ENCODE peak calls at places on chromosomes 16 and 17, in six cellular contexts. One of them, this sample, is unnamed.

GRCh38 chr17:49439673-49440571 is 25.2 kb upstream of the PHB1 start:
- DNase-seq in GM04504: no peak
- DNase-seq in stimulated activated CD8-positive, alpha-beta memory T cell treated with anti-CD3 and anti-CD28 coated beads, Interleukin-4, amount 100 ng/mL, for 1 hour: no peak
- DNase-seq in germinal center: no peak
- DNase-seq in amygdala: no peak
- DNase-seq in substantia nigra: no peak
- DNase-seq in this sample: no peak

GRCh38 chr17:15931394-15931793 is 13.5 kb upstream of the ADORA2B start:
- DNase-seq in GM04504: no peak
- DNase-seq in stimulated activated CD8-positive, alpha-beta memory T cell treated with anti-CD3 and anti-CD28 coated beads, Interleukin-4, amount 100 ng/mL, for 1 hour: no peak
- DNase-seq in germinal center: no peak
- DNase-seq in amygdala: no peak
- DNase-seq in substantia nigra: no peak
- DNase-seq in this sample: no peak

GRCh38 chr16:86823895-86824671 is 245.7 kb downstream of the FOXL1 start:
- DNase-seq in GM04504: no peak
- DNase-seq in stimulated activated CD8-positive, alpha-beta memory T cell treated with anti-CD3 and anti-CD28 coated beads, Interleukin-4, amount 100 ng/mL, for 1 hour: no peak
- DNase-seq in germinal center: no peak
- DNase-seq in amygdala: no peak
- DNase-seq in substantia nigra: no peak
- DNase-seq in this sample: no peak

GRCh38 chr16:54454616-54455015 is 168.0 kb upstream of the IRX3 start:
- DNase-seq in GM04504: no peak
- DNase-seq in stimulated activated CD8-positive, alpha-beta memory T cell treated with anti-CD3 and anti-CD28 coated beads, Interleukin-4, amount 100 ng/mL, for 1 hour: no peak
- DNase-seq in germinal center: no peak
- DNase-seq in amygdala: no peak
- DNase-seq in substantia nigra: no peak
- DNase-seq in this sample: no peak

GRCh38 chr17:62787358-62787757 is 20.8 kb downstream of the MARCHF10 start:
- DNase-seq in GM04504: no peak
- DNase-seq in stimulated activated CD8-positive, alpha-beta memory T cell treated with anti-CD3 and anti-CD28 coated beads, Interleukin-4, amount 100 ng/mL, for 1 hour: no peak
- DNase-seq in germinal center: no peak
- DNase-seq in amygdala: no peak
- DNase-seq in substantia nigra: no peak
- DNase-seq in this sample: no peak

GRCh38 chr16:85570735-85571562 is 42.2 kb upstream of the GSE1 start:
- DNase-seq in GM04504: no peak
- DNase-seq in stimulated activated CD8-positive, alpha-beta memory T cell treated with anti-CD3 and anti-CD28 coated beads, Interleukin-4, amount 100 ng/mL, for 1 hour: no peak
- DNase-seq in germinal center: peak; percentile 53
- DNase-seq in amygdala: no peak
- DNase-seq in substantia nigra: no peak
- DNase-seq in this sample: no peak

GRCh38 chr16:54094641-54095040 is 191.9 kb downstream of the IRX3 start:
- DNase-seq in GM04504: no peak
- DNase-seq in stimulated activated CD8-positive, alpha-beta memory T cell treated with anti-CD3 and anti-CD28 coated beads, Interleukin-4, amount 100 ng/mL, for 1 hour: no peak
- DNase-seq in germinal center: no peak
- DNase-seq in amygdala: no peak
- DNase-seq in substantia nigra: no peak
- DNase-seq in this sample: no peak

GRCh38 chr17:81306898-81307510 is 11.9 kb upstream of the SLC38A10 start:
- DNase-seq in GM04504: no peak
- DNase-seq in stimulated activated CD8-positive, alpha-beta memory T cell treated with anti-CD3 and anti-CD28 coated beads, Interleukin-4, amount 100 ng/mL, for 1 hour: no peak
- DNase-seq in germinal center: no peak
- DNase-seq in amygdala: no peak
- DNase-seq in substantia nigra: no peak
- DNase-seq in this sample: no peak

GRCh38 chr16:66389256-66390175 is 23.0 kb downstream of the CDH5 start:
- DNase-seq in GM04504: no peak
- DNase-seq in stimulated activated CD8-positive, alpha-beta memory T cell treated with anti-CD3 and anti-CD28 coated beads, Interleukin-4, amount 100 ng/mL, for 1 hour: no peak
- DNase-seq in germinal center: no peak
- DNase-seq in amygdala: no peak
- DNase-seq in substantia nigra: no peak
- DNase-seq in this sample: no peak

GRCh38 chr17:42507671-42508070 is 28.4 kb upstream of the NAGLU start:
- DNase-seq in GM04504: no peak
- DNase-seq in stimulated activated CD8-positive, alpha-beta memory T cell treated with anti-CD3 and anti-CD28 coated beads, Interleukin-4, amount 100 ng/mL, for 1 hour: no peak
- DNase-seq in germinal center: no peak
- DNase-seq in amygdala: no peak
- DNase-seq in substantia nigra: no peak
- DNase-seq in this sample: no peak

GRCh38 chr17:78484300-78485159 is 92.7 kb downstream of the DNAH17 start:
- DNase-seq in GM04504: no peak
- DNase-seq in stimulated activated CD8-positive, alpha-beta memory T cell treated with anti-CD3 and anti-CD28 coated beads, Interleukin-4, amount 100 ng/mL, for 1 hour: peak; percentile 31
- DNase-seq in germinal center: peak; percentile 77
- DNase-seq in amygdala: no peak
- DNase-seq in substantia nigra: no peak
- DNase-seq in this sample: no peak

GRCh38 chr16:31484491-31485171 is 1.7 kb downstream of the SLC5A2 start:
- DNase-seq in GM04504: no peak
- DNase-seq in stimulated activated CD8-positive, alpha-beta memory T cell treated with anti-CD3 and anti-CD28 coated beads, Interleukin-4, amount 100 ng/mL, for 1 hour: no peak
- DNase-seq in germinal center: no peak
- DNase-seq in amygdala: no peak
- DNase-seq in substantia nigra: no peak
- DNase-seq in this sample: no peak

GRCh38 chr16:939941-940340 is 30.8 kb downstream of the LMF1 start:
- DNase-seq in GM04504: no peak
- DNase-seq in stimulated activated CD8-positive, alpha-beta memory T cell treated with anti-CD3 and anti-CD28 coated beads, Interleukin-4, amount 100 ng/mL, for 1 hour: no peak
- DNase-seq in germinal center: no peak
- DNase-seq in amygdala: no peak
- DNase-seq in substantia nigra: no peak
- DNase-seq in this sample: no peak

GRCh38 chr17:40313660-40314556 is 4.9 kb downstream of the RARA start:
- DNase-seq in GM04504: no peak
- DNase-seq in stimulated activated CD8-positive, alpha-beta memory T cell treated with anti-CD3 and anti-CD28 coated beads, Interleukin-4, amount 100 ng/mL, for 1 hour: no peak
- DNase-seq in germinal center: no peak
- DNase-seq in amygdala: no peak
- DNase-seq in substantia nigra: no peak
- DNase-seq in this sample: no peak

GRCh38 chr16:25771812-25772568 is 80.2 kb downstream of the HS3ST4 start:
- DNase-seq in GM04504: no peak
- DNase-seq in stimulated activated CD8-positive, alpha-beta memory T cell treated with anti-CD3 and anti-CD28 coated beads, Interleukin-4, amount 100 ng/mL, for 1 hour: no peak
- DNase-seq in germinal center: no peak
- DNase-seq in amygdala: no peak
- DNase-seq in substantia nigra: no peak
- DNase-seq in this sample: no peak

GRCh38 chr17:63626551-63627228 is 4.5 kb downstream of the MAP3K3 start:
- DNase-seq in GM04504: no peak
- DNase-seq in stimulated activated CD8-positive, alpha-beta memory T cell treated with anti-CD3 and anti-CD28 coated beads, Interleukin-4, amount 100 ng/mL, for 1 hour: no peak
- DNase-seq in germinal center: no peak
- DNase-seq in amygdala: no peak
- DNase-seq in substantia nigra: no peak
- DNase-seq in this sample: no peak

This sample was measured in thoracic aorta.